ENCODE peak calls at places on chromosomes 16 and 17, in five cellular contexts. U is Right ventricle myocardium superior, B is fibroblast of mammary gland, W is COR-L47, D is dermis blood vessel endothelial cell. F is an unnamed sample.

GRCh38 chr16:86072328-86073102 is 173.6 kb downstream of the IRF8 start:
- DNase-seq in U (peak), B (peak), W (no peak), D (peak), F (peak)

GRCh38 chr17:7256766-7257456 is 4.9 kb downstream of the ELP5 start:
- DNase-seq in U (no peak), B (no peak), W (no peak), D (no peak), F (no peak)

GRCh38 chr16:27228036-27228435 is 24.7 kb downstream of the KDM8 start:
- DNase-seq in U (peak), B (no peak), W (no peak), D (no peak), F (no peak)

GRCh38 chr16:46727184-46727583 is 21.0 kb downstream of the MYLK3 start:
- DNase-seq in U (no peak), B (no peak), W (no peak), D (no peak), F (peak)

GRCh38 chr16:81448154-81449131 is 3.8 kb downstream of the CMIP start:
- DNase-seq in U (no peak), B (no peak), W (no peak), D (no peak), F (peak)

GRCh38 chr16:76900285-76901263 is 290.4 kb upstream of the MON1B start:
- DNase-seq in U (no peak), B (no peak), W (no peak), D (no peak), F (no peak)

GRCh38 chr16:30775131-30775380 is 11.9 kb downstream of the ZNF629 start:
- DNase-seq in U (no peak), B (no peak), W (no peak), D (no peak), F (no peak)

GRCh38 chr17:32960815-32961214 is 30.8 kb upstream of the SPACA3 start:
- DNase-seq in U (no peak), B (peak), W (no peak), D (peak), F (no peak)

GRCh38 chr17:67441052-67441738 is 64.1 kb downstream of the PITPNC1 start:
- DNase-seq in U (no peak), B (peak), W (no peak), D (peak), F (no peak)

GRCh38 chr17:57968456-57968855 is 13.2 kb upstream of the CUEDC1 start:
- DNase-seq in U (no peak), B (no peak), W (no peak), D (no peak), F (no peak)

GRCh38 chr17:78746263-78746948 is 35.7 kb downstream of the CYTH1 start:
- DNase-seq in U (no peak), B (no peak), W (no peak), D (no peak), F (no peak)

GRCh38 chr16:11799509-11800384 is 2.7 kb upstream of the ZC3H7A start:
- DNase-seq in U (no peak), B (no peak), W (no peak), D (peak), F (peak)

GRCh38 chr16:56801762-56802161 is 63.2 kb upstream of the SLC12A3 start:
- DNase-seq in U (no peak), B (no peak), W (no peak), D (no peak), F (no peak)

GRCh38 chr17:75876190-75876937 is 2.0 kb downstream of the TRIM47 start:
- DNase-seq in U (peak), B (no peak), W (no peak), D (peak), F (peak)

GRCh38 chr17:44777394-44778348 is 18.9 kb downstream of the ADAM11 start:
- DNase-seq in U (peak), B (no peak), W (no peak), D (no peak), F (peak)

GRCh38 chr16:86718118-86718517 is 139.8 kb downstream of the FOXL1 start:
- DNase-seq in U (no peak), B (no peak), W (no peak), D (peak), F (no peak)

GRCh38 chr16:89544713-89545043 is 15.8 kb upstream of the RPL13 start:
- DNase-seq in U (no peak), B (no peak), W (no peak), D (no peak), F (no peak)

GRCh38 chr16:83744521-83744981 is 63.2 kb upstream of the HSBP1 start:
- DNase-seq in U (peak), B (no peak), W (no peak), D (peak), F (peak)

GRCh38 chr17:29069526-29070041 is 26.6 kb downstream of the PIPOX start:
- DNase-seq in U (no peak), B (peak), W (no peak), D (peak), F (no peak)

GRCh38 chr17:78474631-78475146 is 96.2 kb downstream of the PGS1 start:
- DNase-seq in U (no peak), B (no peak), W (no peak), D (no peak), F (no peak)

GRCh38 chr17:66420961-66421371 is 118.6 kb downstream of the PRKCA start:
- DNase-seq in U (no peak), B (peak), W (no peak), D (no peak), F (no peak)

GRCh38 chr17:47807421-47807820 is 14.2 kb downstream of the OSBPL7 start:
- DNase-seq in U (no peak), B (no peak), W (no peak), D (no peak), F (no peak)

GRCh38 chr16:56513972-56514371 is 5.9 kb downstream of the BBS2 start:
- DNase-seq in U (no peak), B (peak), W (peak), D (peak), F (no peak)

GRCh38 chr17:29369831-29370735 is 20.1 kb upstream of the TAOK1 start:
- DNase-seq in U (peak), B (peak), W (peak), D (peak), F (no peak)

GRCh38 chr16:3092501-3092991 is 6.5 kb downstream of the ZSCAN10 start:
- DNase-seq in U (no peak), B (no peak), W (no peak), D (no peak), F (peak)

GRCh38 chr16:29962344-29962994 is 590 bp downstream of the TMEM219 start:
- DNase-seq in U (no peak), B (peak), W (no peak), D (peak), F (no peak)

GRCh38 chr17:34391241-34391640 is 28.2 kb upstream of the CCL1 start:
- DNase-seq in U (no peak), B (no peak), W (no peak), D (no peak), F (no peak)

GRCh38 chr16:82726306-82726705 is 99.5 kb downstream of the CDH13 start:
- DNase-seq in U (no peak), B (no peak), W (no peak), D (no peak), F (no peak)

GRCh38 chr16:72317378-72317777 is 145.4 kb upstream of the PMFBP1 start:
- DNase-seq in U (no peak), B (peak), W (no peak), D (no peak), F (no peak)

GRCh38 chr17:13036776-13037175 is 18.9 kb upstream of the ELAC2 start:
- DNase-seq in U (no peak), B (peak), W (no peak), D (peak), F (no peak)

GRCh38 chr17:3978421-3979275 is 14.4 kb upstream of the ATP2A3 start:
- DNase-seq in U (no peak), B (peak), W (no peak), D (peak), F (peak)